ENCODE peak calls at places on chromosomes 11 and 22, in five cellular contexts. F is NCI-H1092, Z is NCI-H774, K is NCI-H2081, C is uterus. S is an unnamed sample.
A peak's percentile ranks its signal among the peaks of the same experiment; 100 is the strongest.

GRCh38 chr11:17876827-17877226 is 136.0 kb downstream of the SERGEF start:
- DNase-seq in C (no peak), Z (no peak), K (no peak), F (no peak), S (no peak)

GRCh38 chr11:111361874-111362273 is 17.2 kb downstream of the POU2AF1 start:
- DNase-seq in C (no peak), K (no peak), Z (no peak), F (no peak), S (no peak)

GRCh38 chr11:102157219-102157618 is 47.0 kb downstream of the YAP1 start:
- DNase-seq in C (peak; percentile 54), K (no peak), Z (no peak), F (no peak), S (no peak)

GRCh38 chr11:65862191-65862735 is 2.0 kb downstream of the MUS81 start:
- DNase-seq in F (no peak), C (peak; percentile 17), Z (no peak), K (no peak), S (no peak)

GRCh38 chr11:116703421-116703820 is 69.4 kb downstream of the BUD13 start:
- DNase-seq in K (no peak), F (peak; percentile 94), Z (peak; percentile 86), C (no peak), S (peak; percentile 58)

GRCh38 chr11:47991266-47991830 is 11.0 kb downstream of the PTPRJ start:
- DNase-seq in C (no peak), F (peak; percentile 59), K (peak; percentile 47), Z (peak; percentile 56), S (peak; percentile 57)

GRCh38 chr11:10885703-10886363 is 28.0 kb upstream of the ZBED5 start:
- DNase-seq in Z (no peak), C (no peak), F (no peak), K (no peak), S (no peak)

GRCh38 chr11:120564573-120565301 is 53.2 kb downstream of the GRIK4 start:
- DNase-seq in F (peak; percentile 54), C (no peak), Z (no peak), K (peak; percentile 31), S (peak; percentile 16)

GRCh38 chr11:35550374-35551036 is 25.1 kb upstream of the PAMR1 start:
- DNase-seq in F (no peak), C (no peak), Z (no peak), K (no peak), S (no peak)

GRCh38 chr22:27730649-27731433 is 70.7 kb downstream of the MN1 start:
- DNase-seq in Z (no peak), K (no peak), C (no peak), F (no peak), S (no peak)

GRCh38 chr11:71284525-71285092 is 32.2 kb upstream of the SHANK2 start:
- DNase-seq in C (no peak), F (peak; percentile 21), Z (no peak), K (no peak), S (no peak)

GRCh38 chr11:14544611-14545010 is 24.4 kb upstream of the PSMA1 start:
- DNase-seq in K (no peak), Z (no peak), C (no peak), F (no peak), S (no peak)

GRCh38 chr11:74726547-74727182 is 4.6 kb downstream of the CHRDL2 start:
- DNase-seq in F (peak; percentile 70), Z (peak; percentile 76), K (peak; percentile 55), C (peak; percentile 82), S (peak; percentile 57)

GRCh38 chr22:29907753-29908515 is 25.0 kb downstream of the MTMR3 start:
- DNase-seq in K (no peak), Z (peak; percentile 15), C (peak; percentile 65), F (peak; percentile 5), S (peak; percentile 43)

GRCh38 chr11:17077240-17077519 is 287 bp downstream of the RPS13 start:
- DNase-seq in K (no peak), C (no peak), Z (no peak), F (no peak), S (no peak)

GRCh38 chr11:109859325-109859724 is 233.9 kb upstream of the ZC3H12C start:
- DNase-seq in Z (no peak), C (no peak), K (no peak), F (no peak), S (no peak)

GRCh38 chr11:119488256-119488995 is 65.5 kb upstream of the THY1 start:
- DNase-seq in Z (no peak), F (no peak), K (no peak), C (no peak), S (no peak)

GRCh38 chr11:57885298-57886035 is 123.9 kb downstream of the CTNND1 start:
- DNase-seq in Z (no peak), K (no peak), F (no peak), C (no peak), S (no peak)

GRCh38 chr11:62108017-62108750 is 15.6 kb upstream of the INCENP start:
- DNase-seq in Z (peak; percentile 53), F (peak; percentile 57), K (peak; percentile 72), C (no peak), S (peak; percentile 57)

GRCh38 chr11:123674297-123674696 is 19.9 kb upstream of the SCN3B start:
- DNase-seq in C (no peak), Z (no peak), K (no peak), F (no peak), S (no peak)

GRCh38 chr11:112237451-112237850 is 11.2 kb downstream of the PTS start:
- DNase-seq in Z (no peak), K (no peak), C (no peak), F (no peak), S (no peak)

GRCh38 chr11:20599424-20600346 is at the start of gene SLC6A5:
- DNase-seq in F (no peak), K (no peak), C (no peak), Z (no peak), S (no peak)

GRCh38 chr22:39936523-39937145 is 23.6 kb upstream of the TMA7B start:
- DNase-seq in K (no peak), Z (no peak), C (no peak), F (no peak), S (no peak)

GRCh38 chr11:57527056-57527631 is 3.4 kb downstream of the TIMM10 start:
- DNase-seq in Z (peak; percentile 33), K (peak; percentile 35), F (no peak), C (peak; percentile 69), S (peak; percentile 50)

GRCh38 chr11:1343391-1344055 is 34.1 kb upstream of the TOLLIP start:
- DNase-seq in K (no peak), C (no peak), F (no peak), Z (no peak), S (no peak)

GRCh38 chr11:129279326-129280026 is 87.4 kb upstream of the ARHGAP32 start:
- DNase-seq in C (peak; percentile 84), F (peak; percentile 91), K (peak; percentile 90), Z (peak; percentile 95), S (peak; percentile 87)

GRCh38 chr22:43446037-43446803 is 34.4 kb downstream of the MPPED1 start:
- DNase-seq in C (peak; percentile 7), F (no peak), Z (peak; percentile 0), K (no peak), S (peak; percentile 29)

GRCh38 chr11:114783805-114784204 is 105.5 kb downstream of the NXPE2 start:
- DNase-seq in K (no peak), Z (no peak), C (no peak), F (no peak), S (no peak)

GRCh38 chr11:34204396-34205279 is 99.2 kb downstream of the NAT10 start:
- DNase-seq in C (no peak), F (no peak), Z (peak; percentile 12), K (no peak), S (no peak)

GRCh38 chr11:20058749-20059458 is 101.4 kb downstream of the DBX1 start:
- DNase-seq in F (no peak), C (no peak), Z (no peak), K (no peak), S (no peak)

GRCh38 chr11:76419896-76420295 is 24.9 kb upstream of the EMSY start:
- DNase-seq in F (no peak), K (no peak), C (no peak), Z (no peak), S (no peak)

GRCh38 chr11:38543311-38543710 is 1945.3 kb upstream of the RAG2 start:
- DNase-seq in Z (no peak), C (no peak), K (no peak), F (no peak), S (no peak)

GRCh38 chr11:48087974-48088681 is 107.8 kb downstream of the PTPRJ start:
- DNase-seq in Z (no peak), K (peak; percentile 53), C (no peak), F (peak; percentile 91), S (no peak)

GRCh38 chr11:88555829-88556202 is 218.3 kb upstream of the CTSC start:
- DNase-seq in C (no peak), K (no peak), F (no peak), Z (no peak), S (no peak)

S was measured in NCI-H1436.